ENCODE peak calls at places on chromosomes 13 and 19, in seven cellular contexts. One of them, this sample, is unnamed. For H3K36me3, the result is how much of the 10 kb centered on the place peaks cover.

GRCh38 chr19:11361771-11362731 is 6.8 kb downstream of the PLPPR2 start:
- DNase-seq in GM12878: no peak
- DNase-seq in keratinocyte: no peak
- DNase-seq in fibroblast of lung: no peak
- DNase-seq in hepatocyte: no peak
- DNase-seq in SK-N-MC: no peak
- DNase-seq in neural progenitor cell: no peak
- DNase-seq in this sample: no peak

GRCh38 chr19:47479701-47480503 is 4.1 kb downstream of the KPTN start:
- DNase-seq in GM12878: no peak
- DNase-seq in keratinocyte: no peak
- DNase-seq in fibroblast of lung: peak
- DNase-seq in hepatocyte: no peak
- DNase-seq in SK-N-MC: no peak
- DNase-seq in neural progenitor cell: peak
- DNase-seq in this sample: no peak

GRCh38 chr19:55383279-55383788 is 758 bp downstream of the TMEM238 start:
- DNase-seq in GM12878: no peak
- DNase-seq in keratinocyte: no peak
- DNase-seq in fibroblast of lung: no peak
- DNase-seq in hepatocyte: no peak
- DNase-seq in SK-N-MC: no peak
- DNase-seq in neural progenitor cell: no peak
- DNase-seq in this sample: no peak

GRCh38 chr13:102763745-102764144 is 9.8 kb downstream of the TEX30 start:
- DNase-seq in GM12878: no peak
- DNase-seq in keratinocyte: no peak
- DNase-seq in fibroblast of lung: no peak
- DNase-seq in hepatocyte: no peak
- DNase-seq in SK-N-MC: no peak
- DNase-seq in neural progenitor cell: no peak
- DNase-seq in this sample: no peak

GRCh38 chr19:41223431-41224234 is 4.6 kb downstream of the AXL start:
- DNase-seq in GM12878: no peak
- DNase-seq in keratinocyte: peak
- DNase-seq in fibroblast of lung: peak
- DNase-seq in hepatocyte: peak
- DNase-seq in SK-N-MC: no peak
- DNase-seq in neural progenitor cell: peak
- DNase-seq in this sample: no peak

GRCh38 chr19:35644987-35645679 is 3.0 kb upstream of the COX6B1 start:
- DNase-seq in GM12878: no peak
- DNase-seq in keratinocyte: no peak
- DNase-seq in fibroblast of lung: peak
- DNase-seq in hepatocyte: peak
- DNase-seq in SK-N-MC: peak
- DNase-seq in neural progenitor cell: peak
- DNase-seq in this sample: peak

GRCh38 chr13:59413121-59413520 is 750.6 kb downstream of the DIAPH3 start:
- DNase-seq in GM12878: peak
- DNase-seq in keratinocyte: no peak
- DNase-seq in fibroblast of lung: no peak
- DNase-seq in hepatocyte: no peak
- DNase-seq in SK-N-MC: no peak
- DNase-seq in neural progenitor cell: no peak
- DNase-seq in this sample: no peak

GRCh38 chr13:57704031-57704430 is 72.5 kb downstream of the PCDH17 start:
- DNase-seq in GM12878: no peak
- DNase-seq in keratinocyte: no peak
- DNase-seq in fibroblast of lung: no peak
- DNase-seq in hepatocyte: no peak
- DNase-seq in SK-N-MC: no peak
- DNase-seq in neural progenitor cell: no peak
- DNase-seq in this sample: no peak

GRCh38 chr19:46373573-46374359 is 26.9 kb downstream of the PPP5C start:
- DNase-seq in GM12878: no peak
- DNase-seq in keratinocyte: peak
- DNase-seq in fibroblast of lung: no peak
- DNase-seq in hepatocyte: peak
- DNase-seq in SK-N-MC: no peak
- DNase-seq in neural progenitor cell: peak
- DNase-seq in this sample: no peak

GRCh38 chr19:2142173-2142829 is 9.1 kb downstream of the AP3D1 start:
- DNase-seq in GM12878: no peak
- DNase-seq in keratinocyte: no peak
- DNase-seq in fibroblast of lung: no peak
- DNase-seq in hepatocyte: no peak
- DNase-seq in SK-N-MC: no peak
- DNase-seq in neural progenitor cell: no peak
- DNase-seq in this sample: no peak

GRCh38 chr13:25840931-25841330 is 210.9 kb downstream of the SHISA2 start:
- DNase-seq in GM12878: no peak
- DNase-seq in keratinocyte: no peak
- DNase-seq in fibroblast of lung: no peak
- DNase-seq in hepatocyte: no peak
- DNase-seq in SK-N-MC: no peak
- DNase-seq in neural progenitor cell: no peak
- DNase-seq in this sample: no peak

GRCh38 chr19:46926201-46927071 is 65.6 kb downstream of the ARHGAP35 start:
- DNase-seq in GM12878: no peak
- DNase-seq in keratinocyte: no peak
- DNase-seq in fibroblast of lung: no peak
- DNase-seq in hepatocyte: no peak
- DNase-seq in SK-N-MC: no peak
- DNase-seq in neural progenitor cell: no peak
- DNase-seq in this sample: no peak

GRCh38 chr19:4360641-4361151 is 17.3 kb downstream of the MPND start:
- DNase-seq in GM12878: no peak
- DNase-seq in keratinocyte: no peak
- DNase-seq in fibroblast of lung: peak
- DNase-seq in hepatocyte: peak
- DNase-seq in SK-N-MC: no peak
- DNase-seq in neural progenitor cell: no peak
- DNase-seq in this sample: no peak
- H3K36me3 ChIP-seq in GM12878: under half
- H3K36me3 ChIP-seq in keratinocyte: under half
- H3K36me3 ChIP-seq in fibroblast of lung: half or more
- H3K36me3 ChIP-seq in hepatocyte: under half
- H3K36me3 ChIP-seq in SK-N-MC: under half
- H3K36me3 ChIP-seq in neural progenitor cell: under half
- H3K36me3 ChIP-seq in this sample: under half

GRCh38 chr13:73062368-73062767 is 3.6 kb downstream of the KLF5 start:
- DNase-seq in GM12878: no peak
- DNase-seq in keratinocyte: no peak
- DNase-seq in fibroblast of lung: no peak
- DNase-seq in hepatocyte: no peak
- DNase-seq in SK-N-MC: no peak
- DNase-seq in neural progenitor cell: peak
- DNase-seq in this sample: no peak

GRCh38 chr13:73058741-73059459 is at the start of gene KLF5:
- DNase-seq in GM12878: peak
- DNase-seq in keratinocyte: no peak
- DNase-seq in fibroblast of lung: peak
- DNase-seq in hepatocyte: peak
- DNase-seq in SK-N-MC: no peak
- DNase-seq in neural progenitor cell: peak
- DNase-seq in this sample: peak

GRCh38 chr13:73061478-73062275 is 2.9 kb downstream of the KLF5 start:
- DNase-seq in GM12878: no peak
- DNase-seq in keratinocyte: no peak
- DNase-seq in fibroblast of lung: no peak
- DNase-seq in hepatocyte: peak
- DNase-seq in SK-N-MC: no peak
- DNase-seq in neural progenitor cell: no peak
- DNase-seq in this sample: no peak

GRCh38 chr13:73059460-73060250 is 850 bp downstream of the KLF5 start:
- DNase-seq in GM12878: no peak
- DNase-seq in keratinocyte: no peak
- DNase-seq in fibroblast of lung: no peak
- DNase-seq in hepatocyte: peak
- DNase-seq in SK-N-MC: no peak
- DNase-seq in neural progenitor cell: peak
- DNase-seq in this sample: peak

GRCh38 chr13:73060251-73061160 is 1.7 kb downstream of the KLF5 start:
- DNase-seq in GM12878: no peak
- DNase-seq in keratinocyte: no peak
- DNase-seq in fibroblast of lung: peak
- DNase-seq in hepatocyte: peak
- DNase-seq in SK-N-MC: no peak
- DNase-seq in neural progenitor cell: peak
- DNase-seq in this sample: no peak
- TF ChIP-seq EZH2 in GM12878: no peak
- TF ChIP-seq EZH2 in keratinocyte: no peak
- TF ChIP-seq EZH2 in fibroblast of lung: no peak
- TF ChIP-seq EZH2 in hepatocyte: no peak
- TF ChIP-seq EZH2 in SK-N-MC: no peak
- TF ChIP-seq EZH2 in neural progenitor cell: peak
- TF ChIP-seq EZH2 in this sample: no peak

DNA sequence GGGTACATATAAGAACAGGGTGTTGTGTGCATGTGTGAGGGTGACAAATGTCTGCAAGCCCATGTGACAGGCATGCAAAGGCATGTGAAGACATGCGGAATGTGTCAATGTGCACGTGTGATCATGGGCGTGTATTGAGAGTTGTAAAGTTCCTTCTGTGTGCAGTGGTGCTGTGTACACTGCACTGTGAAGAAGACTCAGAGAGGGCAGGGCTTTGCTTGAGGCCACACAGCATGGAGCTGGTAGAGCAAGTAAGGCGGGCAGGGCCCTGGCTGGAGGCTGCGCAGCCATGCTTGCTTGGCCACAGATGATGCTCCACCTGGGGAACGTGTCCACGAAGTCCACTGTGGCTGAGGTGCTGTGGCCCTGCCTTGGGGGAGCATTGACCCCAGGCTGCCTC is 66.8 kb downstream of the PTPRS start:
- DNase-seq in GM12878: no peak
- DNase-seq in keratinocyte: no peak
- DNase-seq in fibroblast of lung: no peak
- DNase-seq in hepatocyte: no peak
- DNase-seq in SK-N-MC: no peak
- DNase-seq in neural progenitor cell: no peak
- DNase-seq in this sample: no peak
- H3K36me3 ChIP-seq in GM12878: under half
- H3K36me3 ChIP-seq in keratinocyte: under half
- H3K36me3 ChIP-seq in fibroblast of lung: under half
- H3K36me3 ChIP-seq in hepatocyte: under half
- H3K36me3 ChIP-seq in SK-N-MC: under half
- H3K36me3 ChIP-seq in neural progenitor cell: under half
- H3K36me3 ChIP-seq in this sample: under half

GRCh38 chr19:38306236-38306635 is 2.2 kb downstream of the C19orf33 start:
- DNase-seq in GM12878: no peak
- DNase-seq in keratinocyte: no peak
- DNase-seq in fibroblast of lung: no peak
- DNase-seq in hepatocyte: no peak
- DNase-seq in SK-N-MC: no peak
- DNase-seq in neural progenitor cell: no peak
- DNase-seq in this sample: no peak
- TF ChIP-seq EZH2 in GM12878: no peak
- TF ChIP-seq EZH2 in keratinocyte: no peak
- TF ChIP-seq EZH2 in fibroblast of lung: no peak
- TF ChIP-seq EZH2 in hepatocyte: no peak
- TF ChIP-seq EZH2 in SK-N-MC: no peak
- TF ChIP-seq EZH2 in neural progenitor cell: no peak
- TF ChIP-seq EZH2 in this sample: no peak

This sample was measured in MM.1S.